ENCODE peak calls at places on chromosome 21, in six cellular contexts. B, X, N, K, P and L are unnamed samples.

GRCh38 chr21:36479415-36480402 is at the start of gene CLDN14:
- DNase-seq in B (no peak), X (no peak), N (no peak), K (no peak), P (no peak), L (no peak)

GRCh38 chr21:45445369-45445768 is 40.4 kb downstream of the COL18A1 start:
- DNase-seq in B (no peak), X (no peak), N (no peak), K (no peak), P (no peak), L (no peak)

GRCh38 chr21:28230559-28230958 is 762.1 kb downstream of the LTN1 start:
- DNase-seq in B (no peak), X (no peak), N (no peak), K (no peak), P (no peak), L (peak; percentile 49)

GRCh38 chr21:37732927-37733326 is 183.3 kb downstream of the KCNJ6 start:
- DNase-seq in B (no peak), X (no peak), N (no peak), K (no peak), P (no peak), L (no peak)

GRCh38 chr21:38806153-38806941 is 618 bp downstream of the ETS2 start:
- DNase-seq in B (no peak), X (peak; percentile 56), N (no peak), K (no peak), P (no peak), L (no peak)

GRCh38 chr21:35615325-35615724 is 445.0 kb downstream of the SETD4 start:
- DNase-seq in B (no peak), X (no peak), N (no peak), K (no peak), P (no peak), L (no peak)

GRCh38 chr21:38323721-38324591 is 67.2 kb downstream of the KCNJ15 start:
- DNase-seq in B (peak; percentile 98), X (no peak), N (no peak), K (peak; percentile 75), P (no peak), L (peak; percentile 91)

GRCh38 chr21:16040601-16041000 is 310.8 kb downstream of the USP25 start:
- DNase-seq in B (peak; percentile 16), X (no peak), N (no peak), K (peak; percentile 72), P (no peak), L (peak; percentile 27)

GRCh38 chr21:16073571-16073970 is 343.8 kb downstream of the USP25 start:
- DNase-seq in B (peak; percentile 15), X (no peak), N (no peak), K (no peak), P (no peak), L (no peak)

GRCh38 chr21:35324372-35325220 is 275.5 kb upstream of the RUNX1 start:
- DNase-seq in B (peak; percentile 86), X (no peak), N (no peak), K (peak; percentile 67), P (no peak), L (peak; percentile 86)

GRCh38 chr21:45139473-45139872 is 65.1 kb downstream of the ADARB1 start:
- DNase-seq in B (no peak), X (no peak), N (no peak), K (no peak), P (no peak), L (no peak)

GRCh38 chr21:39153373-39153772 is 29.9 kb downstream of the PSMG1 start:
- DNase-seq in B (no peak), X (peak; percentile 10), N (no peak), K (no peak), P (no peak), L (peak; percentile 19)

GRCh38 chr21:27219068-27219467 is 252.2 kb upstream of the ADAMTS5 start:
- DNase-seq in B (peak; percentile 51), X (no peak), N (no peak), K (peak; percentile 34), P (no peak), L (peak; percentile 89)

DNA sequence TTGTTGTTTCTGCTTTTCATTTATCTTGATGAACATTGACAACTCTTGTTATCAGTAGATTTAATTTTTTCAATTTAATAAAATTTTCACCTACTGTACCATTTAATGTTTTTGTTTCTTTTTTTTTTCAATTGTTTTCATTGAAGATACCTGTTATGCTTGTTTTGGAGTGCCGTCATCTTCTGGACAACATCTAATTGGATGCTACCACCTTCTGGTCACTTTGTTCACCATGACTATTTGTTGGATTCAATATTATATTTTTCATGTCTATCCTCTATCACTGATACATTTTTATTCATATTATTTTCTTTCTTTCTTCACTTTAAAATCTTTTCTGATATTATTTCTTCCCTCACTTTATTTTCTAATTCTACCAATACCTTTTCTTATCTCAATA is 14.0 kb downstream of the KRTAP21-2 start:
- DNase-seq in B (no peak), X (no peak), N (no peak), K (no peak), P (no peak), L (no peak)
- TF ChIP-seq CTCF in B (no peak), X (peak; percentile 14), N (no peak), K (peak; percentile 11), P (no peak), L (no peak)

GRCh38 chr21:41933259-41934079 is 20.3 kb downstream of the C2CD2 start:
- DNase-seq in B (no peak), X (no peak), N (no peak), K (no peak), P (no peak), L (peak; percentile 77)
- H3K4me3 ChIP-seq in B (no peak overlapping the region), X (no peak overlapping the region), N (peak overlapping the region; percentile 29), K (peak overlapping the region; percentile 42), P (peak overlapping the region; percentile 21), L (peak overlapping the region; percentile 55)

GRCh38 chr21:33544451-33544850 is 1.6 kb downstream of the SON start:
- DNase-seq in B (no peak), X (no peak), N (no peak), K (no peak), P (no peak), L (no peak)
- TF ChIP-seq CTCF in B (no peak), X (no peak), N (no peak), K (no peak), P (no peak), L (no peak)

GRCh38 chr21:41526478-41527087 is 18.6 kb upstream of the TMPRSS2 start:
- DNase-seq in B (no peak), X (no peak), N (no peak), K (no peak), P (no peak), L (no peak)

GRCh38 chr21:41519806-41520559 is 12.0 kb upstream of the TMPRSS2 start:
- DNase-seq in B (no peak), X (no peak), N (no peak), K (no peak), P (no peak), L (no peak)

GRCh38 chr21:41521489-41522027 is 13.6 kb upstream of the TMPRSS2 start:
- DNase-seq in B (no peak), X (no peak), N (no peak), K (no peak), P (no peak), L (no peak)

GRCh38 chr21:41520560-41521442 is 12.8 kb upstream of the TMPRSS2 start:
- DNase-seq in B (no peak), X (no peak), N (no peak), K (no peak), P (no peak), L (no peak)

GRCh38 chr21:41523175-41523574 is 15.2 kb upstream of the TMPRSS2 start:
- DNase-seq in B (no peak), X (no peak), N (no peak), K (no peak), P (no peak), L (no peak)
- H3K4me3 ChIP-seq in B (no peak overlapping the region), X (no peak overlapping the region), N (no peak overlapping the region), K (no peak overlapping the region), P (no peak overlapping the region), L (no peak overlapping the region)

GRCh38 chr21:42520628-42521253 is 7.1 kb downstream of the SLC37A1 start:
- DNase-seq in B (no peak), X (no peak), N (no peak), K (no peak), P (no peak), L (no peak)
- TF ChIP-seq CTCF in B (peak; percentile 66), X (no peak), N (peak; percentile 63), K (peak; percentile 59), P (no peak), L (peak; percentile 31)

DNA sequence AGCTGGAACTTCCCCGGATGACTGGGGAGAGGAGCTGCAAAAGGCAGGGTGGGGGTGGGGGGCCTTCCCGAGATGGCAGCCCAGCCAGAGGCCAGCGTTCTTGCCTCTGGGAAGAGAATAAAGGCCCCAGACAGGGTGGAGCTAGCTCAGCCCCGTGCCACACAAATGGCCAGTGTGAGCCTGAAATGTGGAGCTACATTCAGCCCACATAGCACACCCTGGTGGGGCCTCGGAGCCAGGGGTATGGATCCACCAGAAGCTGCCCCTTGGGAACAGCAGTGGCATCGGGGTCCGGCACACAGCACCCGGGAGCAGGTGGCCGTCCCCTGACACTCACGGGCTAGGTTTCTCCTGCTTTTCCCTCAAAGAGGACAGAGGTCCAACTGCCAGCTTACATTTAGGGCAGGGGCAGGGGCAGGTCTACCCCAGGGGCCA is 93.9 kb downstream of the PDE9A start:
- DNase-seq in B (no peak), X (no peak), N (no peak), K (no peak), P (no peak), L (no peak)
- H3K4me3 ChIP-seq in B (no peak overlapping the region), X (peak overlapping the region; percentile 7), N (no peak overlapping the region), K (no peak overlapping the region), P (no peak overlapping the region), L (no peak overlapping the region)